ENCODE peak calls at places on chromosomes 6 and 20, in four cellular contexts. B is PC-9, U is neural progenitor cell, G is K562. O is an unnamed sample.

GRCh38 chr6:118284736-118285360 is 263.2 kb upstream of the PLN start:
- DNase-seq in B (no peak), U (no peak), G (no peak), O (no peak)

GRCh38 chr20:56348746-56349145 is 10.0 kb upstream of the FAM210B start:
- DNase-seq in B (no peak), U (no peak), G (no peak), O (peak)

GRCh38 chr6:164378330-164378729 is 931.1 kb downstream of the C6orf118 start:
- DNase-seq in B (no peak), U (no peak), G (no peak), O (no peak)

GRCh38 chr6:26214826-26215199 is 127.6 kb downstream of the HFE start:
- DNase-seq in B (no peak), U (no peak), G (no peak), O (no peak)

GRCh38 chr20:6558361-6558760 is 209.1 kb upstream of the BMP2 start:
- DNase-seq in B (no peak), U (peak), G (no peak), O (no peak)

GRCh38 chr6:135212935-135213334 is 31.8 kb downstream of the MYB start:
- DNase-seq in B (peak), U (no peak), G (no peak), O (peak)

GRCh38 chr6:121590438-121590837 is 155.0 kb downstream of the GJA1 start:
- DNase-seq in B (no peak), U (no peak), G (no peak), O (peak)

GRCh38 chr6:40524797-40525584 is 62.2 kb downstream of the LRFN2 start:
- DNase-seq in B (no peak), U (no peak), G (no peak), O (no peak)

GRCh38 chr6:41551086-41551702 is 5.0 kb downstream of the FOXP4 start:
- DNase-seq in B (no peak), U (no peak), G (no peak), O (no peak)

GRCh38 chr6:166942393-166943168 is 13.8 kb downstream of the RNASET2 start:
- DNase-seq in B (no peak), U (no peak), G (peak), O (peak)

GRCh38 chr6:125340175-125340835 is 38.5 kb upstream of the HDDC2 start:
- DNase-seq in B (no peak), U (no peak), G (no peak), O (no peak)

GRCh38 chr6:158620963-158621693 is 23.4 kb downstream of the DYNLT1 start:
- DNase-seq in B (no peak), U (no peak), G (no peak), O (no peak)

GRCh38 chr20:24742436-24742835 is 206.6 kb upstream of the CST7 start:
- DNase-seq in B (no peak), U (no peak), G (no peak), O (no peak)

GRCh38 chr6:87483929-87484328 is 11.2 kb downstream of the SLC35A1 start:
- DNase-seq in B (peak), U (peak), G (peak), O (peak)

GRCh38 chr6:73798592-73798991 is 102.6 kb downstream of the CD109 start:
- DNase-seq in B (peak), U (no peak), G (no peak), O (peak)

GRCh38 chr6:95091823-95092436 is 485.4 kb upstream of the MANEA start:
- DNase-seq in B (no peak), U (peak), G (no peak), O (peak)

GRCh38 chr6:40160826-40161225 is 226.6 kb upstream of the MOCS1 start:
- DNase-seq in B (no peak), U (no peak), G (no peak), O (no peak)

GRCh38 chr20:61875221-61875885 is 190.3 kb downstream of the TAF4 start:
- DNase-seq in B (no peak), U (peak), G (no peak), O (no peak)

GRCh38 chr6:44621846-44622245 is 234.3 kb downstream of the CDC5L start:
- DNase-seq in B (no peak), U (no peak), G (no peak), O (no peak)

GRCh38 chr6:64290867-64291266 is 655.3 kb downstream of the PHF3 start:
- DNase-seq in B (no peak), U (no peak), G (no peak), O (no peak)

GRCh38 chr6:3592371-3592941 is 135.6 kb upstream of the SLC22A23 start:
- DNase-seq in B (peak), U (no peak), G (no peak), O (peak)

GRCh38 chr6:108359901-108360882 is 65.3 kb downstream of the AFG1L start:
- DNase-seq in B (no peak), U (no peak), G (no peak), O (peak)

GRCh38 chr6:106979435-106979884 is 4.9 kb upstream of the CD24 start:
- DNase-seq in B (peak), U (peak), G (peak), O (peak)

GRCh38 chr6:109255946-109256628 is 126.2 kb downstream of the CD164 start:
- DNase-seq in B (no peak), U (no peak), G (no peak), O (no peak)

GRCh38 chr6:134117409-134117808 is 65.0 kb upstream of the SLC2A12 start:
- DNase-seq in B (no peak), U (peak), G (no peak), O (peak)

GRCh38 chr6:85498596-85499258 is 48.8 kb downstream of the NT5E start:
- DNase-seq in B (peak), U (no peak), G (no peak), O (peak)

GRCh38 chr20:33840759-33841438 is 29.8 kb downstream of the CHMP4B start:
- DNase-seq in B (no peak), U (no peak), G (no peak), O (no peak)

GRCh38 chr6:4914412-4915159 is 89.3 kb downstream of the RPP40 start:
- DNase-seq in B (no peak), U (no peak), G (no peak), O (peak)

GRCh38 chr6:154865291-154865690 is 129.8 kb upstream of the TIAM2 start:
- DNase-seq in B (no peak), U (no peak), G (no peak), O (no peak)

GRCh38 chr6:168598251-168599117 is 157.5 kb downstream of the SMOC2 start:
- DNase-seq in B (no peak), U (no peak), G (no peak), O (no peak)

GRCh38 chr20:48910360-48910781 is 11.1 kb upstream of the ARFGEF2 start:
- DNase-seq in B (no peak), U (no peak), G (no peak), O (no peak)

GRCh38 chr6:33965766-33966165 is 162.0 kb upstream of the MLN start:
- DNase-seq in B (no peak), U (no peak), G (no peak), O (no peak)

GRCh38 chr6:69098910-69099309 is 463.8 kb downstream of the ADGRB3 start:
- DNase-seq in B (no peak), U (no peak), G (no peak), O (no peak)

GRCh38 chr6:35796236-35796635 is 887 bp downstream of the CLPS start:
- DNase-seq in B (no peak), U (no peak), G (peak), O (no peak)

GRCh38 chr6:42260424-42260888 is 42.8 kb upstream of the MRPS10 start:
- DNase-seq in B (no peak), U (no peak), G (peak), O (no peak)

GRCh38 chr20:50750145-50750671 is 18.8 kb downstream of the PARD6B start:
- DNase-seq in B (no peak), U (no peak), G (no peak), O (no peak)

GRCh38 chr6:101926149-101926925 is 532.8 kb downstream of the GRIK2 start:
- DNase-seq in B (no peak), U (no peak), G (no peak), O (no peak)

GRCh38 chr6:2478200-2478599 is 232.8 kb upstream of the GMDS start:
- DNase-seq in B (no peak), U (no peak), G (no peak), O (peak)

DNA sequence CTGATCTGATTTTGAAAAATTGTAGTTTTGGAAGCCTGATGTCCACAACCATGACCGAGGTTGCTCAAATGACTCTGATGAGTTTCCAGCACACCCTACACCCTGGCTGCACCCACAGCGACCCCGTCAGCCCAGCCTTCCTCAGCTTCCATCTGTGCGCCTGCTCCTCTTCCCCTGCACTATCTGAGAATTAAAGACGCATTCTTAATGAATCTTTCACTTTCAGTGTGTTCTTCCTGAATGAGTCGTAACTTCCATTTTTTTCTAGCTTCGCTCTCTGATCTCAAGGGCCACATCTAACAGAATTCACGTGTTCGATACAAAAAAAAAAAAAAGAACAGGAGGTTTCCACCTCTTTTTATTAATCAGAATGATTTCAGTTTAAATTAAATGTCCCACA is 21.3 kb upstream of the RREB1 start:
- DNase-seq in B (no peak), U (no peak), G (no peak), O (no peak)
- H3K4me3 ChIP-seq in B (no peak), U (no peak), G (no peak), O (peak)

GRCh38 chr20:2603816-2604505 is 48.5 kb upstream of the NOP56 start:
- DNase-seq in B (no peak), U (no peak), G (no peak), O (no peak)

GRCh38 chr20:2599265-2600060 is 53.0 kb upstream of the NOP56 start:
- DNase-seq in B (no peak), U (peak), G (no peak), O (no peak)

GRCh38 chr20:2604506-2604835 is 48.0 kb upstream of the NOP56 start:
- DNase-seq in B (no peak), U (no peak), G (no peak), O (no peak)

GRCh38 chr20:2602046-2602735 is 50.2 kb upstream of the NOP56 start:
- DNase-seq in B (peak), U (no peak), G (no peak), O (no peak)

DNA sequence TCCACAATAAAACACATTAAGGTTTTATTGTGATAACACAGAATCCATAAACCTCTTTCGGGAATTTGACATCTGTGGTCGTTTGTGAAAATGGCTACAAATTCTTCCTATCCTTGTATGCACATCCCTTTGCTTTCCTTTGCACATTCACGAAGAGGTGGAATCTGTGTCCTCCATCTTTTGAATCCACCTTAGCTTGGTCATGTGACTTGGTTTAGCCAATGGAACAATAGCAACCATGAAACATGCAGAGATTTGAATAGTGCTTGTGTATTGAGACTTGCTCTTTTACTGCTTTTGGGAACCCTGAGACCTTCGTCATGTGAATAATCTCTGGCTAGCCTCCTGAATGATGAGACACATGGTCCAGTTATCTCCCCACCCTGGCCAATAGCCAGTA is 49.7 kb upstream of the NOP56 start:
- DNase-seq in B (no peak), U (no peak), G (peak), O (no peak)
- H2AFZ ChIP-seq in B (no peak), U (no peak), G (no peak), O (no peak)

GRCh38 chr6:75204959-75205775 is 686 bp downstream of the COL12A1 start:
- DNase-seq in B (peak), U (peak), G (no peak), O (peak)
- TF ChIP-seq EZH2 in B (no peak), U (peak), G (no peak), O (no peak)

DNA sequence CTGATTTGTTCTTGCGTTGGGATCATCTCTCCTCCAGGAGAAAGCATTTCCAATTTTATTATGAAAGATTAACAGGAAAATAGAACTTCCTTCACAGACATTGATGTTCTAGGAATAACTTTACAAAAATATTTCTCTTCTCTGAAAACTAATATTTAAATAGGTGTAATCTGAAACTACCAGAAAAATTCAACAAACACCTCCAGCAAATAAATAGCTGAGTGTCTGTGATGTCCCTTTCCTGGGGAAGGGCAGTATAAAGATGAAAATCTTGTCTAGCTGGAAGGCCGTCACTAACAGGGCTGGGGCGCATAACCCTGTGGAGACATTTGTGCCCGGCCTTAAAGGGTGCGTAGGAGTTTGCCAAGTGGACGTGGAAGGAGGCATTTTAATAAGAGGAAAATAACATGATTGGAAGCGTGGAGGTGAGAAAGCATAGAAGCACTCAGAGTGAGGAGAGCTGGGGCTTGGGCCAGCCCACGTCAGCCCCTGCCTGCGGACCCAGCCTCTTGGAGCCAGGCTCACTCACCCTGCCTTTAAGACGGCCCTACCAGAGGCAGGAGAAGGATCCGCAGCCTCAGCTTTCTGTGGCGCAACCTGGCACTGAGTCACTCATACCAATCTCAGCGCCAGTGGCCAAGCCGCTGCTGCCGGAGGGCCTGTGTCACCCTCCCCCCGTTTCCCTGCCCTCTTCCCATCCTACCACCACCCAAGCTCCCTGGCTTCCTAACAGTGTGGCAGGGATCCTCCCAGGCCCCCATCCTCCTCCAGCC is 284.9 kb downstream of the UST start:
- DNase-seq in B (peak), U (no peak), G (no peak), O (peak)
- H3K4me3 ChIP-seq in B (peak), U (no peak), G (no peak), O (peak)

GRCh38 chr6:139655783-139656705 is 281.6 kb upstream of the CITED2 start:
- DNase-seq in B (peak), U (no peak), G (no peak), O (no peak)
- H2AFZ ChIP-seq in B (no peak), U (no peak), G (no peak), O (peak)

GRCh38 chr20:63000958-63001357 is 5.8 kb downstream of the BHLHE23 start:
- DNase-seq in B (no peak), U (no peak), G (no peak), O (no peak)
- TF ChIP-seq EZH2 in B (no peak), U (no peak), G (no peak), O (no peak)